ENCODE peak calls at places on chromosome 21, in ten cellular contexts. Y, U, V, S, R, Q, F, Z, C and L are unnamed samples.

GRCh38 chr21:41973861-41974751 is 20.3 kb upstream of the C2CD2 start:
- DNase-seq in Y (no peak), U (no peak), V (no peak), S (peak), R (no peak), Q (no peak), F (no peak), Z (no peak), C (no peak), L (no peak)

GRCh38 chr21:16579538-16579937 is 849.8 kb downstream of the USP25 start:
- DNase-seq in Y (no peak), U (no peak), V (no peak), S (no peak), R (peak), Q (no peak), F (no peak), Z (no peak), C (no peak), L (peak)

GRCh38 chr21:46003575-46004007 is 22.0 kb downstream of the COL6A1 start:
- DNase-seq in Y (no peak), U (no peak), V (no peak), S (no peak), R (no peak), Q (no peak), F (no peak), Z (peak), C (peak), L (no peak)

GRCh38 chr21:41952568-41953248 is 1.1 kb downstream of the C2CD2 start:
- DNase-seq in Y (no peak), U (no peak), V (no peak), S (no peak), R (no peak), Q (no peak), F (no peak), Z (no peak), C (no peak), L (peak)

GRCh38 chr21:45542242-45542666 is at the start of gene SLC19A1:
- DNase-seq in Y (peak), U (no peak), V (peak), S (no peak), R (peak), Q (no peak), F (no peak), Z (peak), C (peak), L (peak)

GRCh38 chr21:43211085-43212071 is 42.6 kb downstream of the CRYAA start:
- DNase-seq in Y (peak), U (no peak), V (no peak), S (no peak), R (peak), Q (no peak), F (peak), Z (peak), C (no peak), L (peak)

GRCh38 chr21:45982758-45983731 is 1.5 kb downstream of the COL6A1 start:
- DNase-seq in Y (peak), U (no peak), V (no peak), S (no peak), R (no peak), Q (no peak), F (no peak), Z (peak), C (no peak), L (no peak)

GRCh38 chr21:21230672-21231071 is 232.5 kb downstream of the NCAM2 start:
- DNase-seq in Y (no peak), U (no peak), V (no peak), S (no peak), R (no peak), Q (no peak), F (no peak), Z (no peak), C (no peak), L (no peak)

GRCh38 chr21:15059397-15059796 is 5.4 kb downstream of the NRIP1 start:
- DNase-seq in Y (no peak), U (no peak), V (no peak), S (no peak), R (no peak), Q (no peak), F (no peak), Z (no peak), C (no peak), L (no peak)

GRCh38 chr21:39317134-39318090 is 4.0 kb upstream of the BRWD1 start:
- DNase-seq in Y (no peak), U (no peak), V (no peak), S (no peak), R (no peak), Q (no peak), F (no peak), Z (no peak), C (no peak), L (no peak)

GRCh38 chr21:42352433-42353095 is 1.8 kb upstream of the TFF2 start:
- DNase-seq in Y (no peak), U (no peak), V (no peak), S (no peak), R (no peak), Q (no peak), F (no peak), Z (peak), C (no peak), L (no peak)

GRCh38 chr21:46063734-46064680 is 33.9 kb upstream of the COL6A2 start:
- DNase-seq in Y (no peak), U (no peak), V (no peak), S (no peak), R (no peak), Q (no peak), F (no peak), Z (peak), C (no peak), L (no peak)

GRCh38 chr21:45404726-45405270 is at the start of gene COL18A1:
- DNase-seq in Y (peak), U (no peak), V (peak), S (no peak), R (peak), Q (peak), F (no peak), Z (peak), C (no peak), L (peak)

GRCh38 chr21:35616090-35616489 is 444.2 kb downstream of the SETD4 start:
- DNase-seq in Y (no peak), U (no peak), V (no peak), S (no peak), R (no peak), Q (peak), F (no peak), Z (no peak), C (no peak), L (no peak)

GRCh38 chr21:44845418-44846200 is 27.7 kb upstream of the SUMO3 start:
- DNase-seq in Y (peak), U (no peak), V (peak), S (no peak), R (no peak), Q (peak), F (peak), Z (peak), C (peak), L (no peak)

GRCh38 chr21:44723177-44724131 is 12.1 kb upstream of the TSPEAR start:
- DNase-seq in Y (no peak), U (no peak), V (no peak), S (no peak), R (no peak), Q (no peak), F (peak), Z (peak), C (no peak), L (no peak)

GRCh38 chr21:45440736-45441350 is 35.9 kb downstream of the COL18A1 start:
- DNase-seq in Y (no peak), U (no peak), V (no peak), S (no peak), R (no peak), Q (no peak), F (no peak), Z (no peak), C (no peak), L (no peak)

GRCh38 chr21:17602874-17603273 is 9.8 kb downstream of the BTG3 start:
- DNase-seq in Y (no peak), U (no peak), V (no peak), S (peak), R (no peak), Q (peak), F (no peak), Z (no peak), C (no peak), L (no peak)

GRCh38 chr21:42654179-42654912 is 925 bp downstream of the PDE9A start:
- DNase-seq in Y (peak), U (no peak), V (no peak), S (peak), R (peak), Q (no peak), F (no peak), Z (no peak), C (no peak), L (peak)